ENCODE peak calls at places on chromosome 6, in six cellular contexts. O is breast epithelium, H is H1, J is gastrocnemius medialis, C is transverse colon, D is HCT116. G is an unnamed sample.

GRCh38 chr6:164035912-164036485 is 621.5 kb downstream of the QKI start:
- DNase-seq in J (no peak), H (no peak), D (no peak), O (no peak), C (no peak), G (no peak)

GRCh38 chr6:11236351-11236750 is 3.9 kb upstream of the NEDD9 start:
- DNase-seq in H (no peak), D (no peak), C (no peak), O (no peak), J (no peak), G (no peak)

GRCh38 chr6:93047033-93047432 is 372.3 kb downstream of the EPHA7 start:
- DNase-seq in D (no peak), H (no peak), C (no peak), O (no peak), J (no peak), G (no peak)

GRCh38 chr6:142732790-142733189 is 212.2 kb downstream of the HIVEP2 start:
- DNase-seq in D (no peak), J (no peak), C (no peak), O (no peak), H (no peak), G (no peak)

GRCh38 chr6:52363222-52363867 is 1.4 kb downstream of the PAQR8 start:
- DNase-seq in J (no peak), O (no peak), H (no peak), D (no peak), C (peak; percentile 38), G (no peak)

GRCh38 chr6:38436726-38437465 is 202.8 kb downstream of the BTBD9 start:
- DNase-seq in C (no peak), J (no peak), H (no peak), O (no peak), D (peak; percentile 22), G (peak; percentile 50)

GRCh38 chr6:113011803-113012202 is 664.7 kb downstream of the RFPL4B start:
- DNase-seq in D (no peak), O (no peak), C (no peak), J (no peak), H (no peak), G (no peak)

GRCh38 chr6:88814909-88815308 is 148.5 kb downstream of the RNGTT start:
- DNase-seq in H (no peak), J (no peak), O (no peak), C (no peak), D (no peak), G (no peak)

GRCh38 chr6:163356324-163356723 is 58.2 kb upstream of the QKI start:
- DNase-seq in C (no peak), J (peak; percentile 56), H (no peak), O (no peak), D (no peak), G (no peak)

GRCh38 chr6:5125152-5126006 is 40.2 kb downstream of the PPP1R3G start:
- DNase-seq in O (no peak), J (no peak), D (peak; percentile 54), H (no peak), C (no peak), G (peak; percentile 75)

GRCh38 chr6:43608310-43608763 is 20.7 kb downstream of the GTPBP2 start:
- DNase-seq in O (no peak), H (peak; percentile 84), C (peak; percentile 75), D (peak; percentile 73), J (peak; percentile 65), G (peak; percentile 55)

GRCh38 chr6:135025775-135026174 is 28.8 kb downstream of the HBS1L start:
- DNase-seq in D (no peak), J (no peak), H (no peak), C (no peak), O (no peak), G (no peak)

DNA sequence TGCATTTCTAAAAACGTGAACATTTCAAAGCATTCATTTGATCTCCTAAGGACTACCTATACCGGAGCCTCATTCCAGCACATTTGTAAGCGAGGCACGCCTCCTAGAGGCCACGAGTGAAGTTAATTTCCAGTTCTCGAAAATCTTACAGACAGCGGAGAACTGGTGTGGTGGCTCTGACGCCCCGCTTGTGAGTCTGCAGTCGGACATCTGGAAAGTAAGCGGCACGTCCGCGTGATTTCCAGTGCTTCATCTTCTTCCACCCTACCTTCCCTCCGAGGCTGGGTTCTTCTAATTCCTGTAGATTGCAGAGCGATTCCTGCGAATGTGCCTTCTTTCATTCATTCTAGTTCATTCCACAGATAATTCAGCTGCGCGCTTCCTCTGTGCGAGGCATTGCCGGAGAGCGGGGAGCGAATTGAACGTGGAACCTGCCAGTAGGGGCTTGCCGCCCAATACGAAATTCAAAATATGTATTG is 810 bp upstream of the PRIM2 start:
- DNase-seq in D (peak; percentile 91), O (peak; percentile 69), J (peak; percentile 75), H (peak; percentile 81), C (peak; percentile 87), G (peak; percentile 74)
- TF ChIP-seq POLR2A in D (peak; percentile 52), O (no peak), J (no peak), H (no peak), C (no peak), G (peak; percentile 32)

DNA sequence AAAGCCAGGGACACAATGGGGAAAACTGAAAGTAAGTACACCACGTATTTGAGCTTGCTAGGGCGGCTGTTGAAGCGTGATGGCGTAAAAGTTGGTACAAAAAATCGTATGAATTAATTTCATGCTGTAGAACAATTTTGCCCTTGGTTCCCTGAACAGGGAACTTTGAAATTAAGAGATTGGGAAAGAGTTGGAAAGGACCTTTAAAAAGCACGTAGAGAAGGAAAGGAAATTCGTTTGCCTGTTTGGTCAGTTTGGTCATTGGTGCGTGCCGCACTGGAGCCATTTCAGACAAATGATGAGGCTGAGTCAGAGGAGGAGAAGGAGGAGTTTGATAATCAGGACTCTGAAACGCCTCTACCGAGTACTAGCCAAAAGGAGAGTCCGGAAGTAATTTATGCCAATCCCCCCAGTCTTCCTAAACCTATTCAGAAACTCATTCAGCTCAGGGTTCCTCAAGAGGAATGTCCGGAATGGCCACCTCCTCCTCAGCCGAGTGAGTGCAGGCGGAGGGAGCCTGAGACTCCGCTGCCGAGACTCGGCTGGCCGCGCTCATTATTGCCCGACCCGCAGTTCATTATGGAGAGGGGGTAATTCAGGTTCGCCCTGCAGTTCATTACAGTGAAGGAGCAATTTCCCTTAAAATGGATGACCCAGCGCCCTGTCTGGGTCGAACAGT is 59.2 kb upstream of the PRSS16 start:
- DNase-seq in H (peak; percentile 81), C (peak; percentile 70), O (no peak), D (peak; percentile 44), J (peak; percentile 27), G (no peak)
- TF ChIP-seq POLR2A in H (peak; percentile 81), C (peak; percentile 73), O (no peak), D (no peak), J (no peak), G (no peak)

DNA sequence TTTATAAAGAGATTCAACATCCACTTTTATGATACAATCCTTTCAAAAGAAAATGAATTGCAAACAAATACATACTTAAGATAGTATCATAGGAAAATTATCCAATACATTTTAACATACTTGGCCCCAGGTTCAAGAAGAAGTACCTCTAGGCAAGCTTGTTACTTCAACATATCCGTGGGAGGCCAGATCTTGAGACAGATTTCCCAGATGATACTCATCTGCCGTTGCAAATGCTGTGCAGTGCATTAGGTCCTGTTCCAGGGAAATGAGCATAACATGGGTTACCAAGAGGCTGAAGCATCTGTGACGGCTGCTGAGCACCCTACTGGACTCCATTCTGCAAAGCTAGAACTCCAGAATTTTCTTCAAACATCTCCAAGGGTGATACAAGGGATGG is 15.6 kb downstream of the RMND1 start:
- DNase-seq in H (no peak), J (no peak), O (no peak), C (no peak), D (no peak), G (no peak)
- TF ChIP-seq POLR2A in H (no peak), J (no peak), O (no peak), C (no peak), D (no peak), G (no peak)

GRCh38 chr6:31729979-31730630 is 1.0 kb upstream of the DDAH2 start:
- DNase-seq in O (peak; percentile 73), H (peak; percentile 96), C (peak; percentile 90), J (peak; percentile 75), D (peak; percentile 56), G (peak; percentile 63)
- TF ChIP-seq POLR2A in O (peak; percentile 32), H (peak; percentile 59), C (peak; percentile 75), J (peak; percentile 21), D (no peak), G (peak; percentile 48)

G was measured in H54.